ENCODE peak calls at places on chromosomes 11 and 22, in ten cellular contexts. Y, H, N, G, S, P, W, F, U and D are unnamed samples.

GRCh38 chr22:43867839-43868652 is 5.7 kb upstream of the SULT4A1 start:
- DNase-seq in Y (peak; percentile 26), H (peak; percentile 50), N (peak; percentile 54), G (peak; percentile 80), S (peak; percentile 34), P (no peak), W (no peak), F (peak; percentile 44), U (peak; percentile 93), D (peak; percentile 49)

GRCh38 chr22:48894064-48894671 is 933.5 kb downstream of the BRD1 start:
- DNase-seq in Y (peak; percentile 5), H (peak; percentile 21), N (no peak), G (no peak), S (no peak), P (no peak), W (no peak), F (peak; percentile 12), U (peak; percentile 61), D (no peak)

GRCh38 chr11:86814775-86815174 is 14.4 kb downstream of the PRSS23 start:
- DNase-seq in Y (no peak), H (no peak), N (no peak), G (no peak), S (no peak), P (no peak), W (no peak), F (no peak), U (no peak), D (no peak)

GRCh38 chr11:112085822-112086421 is 634 bp downstream of the TIMM8B start:
- DNase-seq in Y (peak; percentile 28), H (no peak), N (no peak), G (no peak), S (peak; percentile 37), P (no peak), W (no peak), F (peak; percentile 60), U (peak; percentile 50), D (no peak)

GRCh38 chr11:61082931-61083531 is 19.3 kb upstream of the CD5 start:
- DNase-seq in Y (no peak), H (no peak), N (no peak), G (no peak), S (no peak), P (no peak), W (no peak), F (no peak), U (no peak), D (no peak)

GRCh38 chr22:19519041-19519926 is 4.9 kb downstream of the CLDN5 start:
- DNase-seq in Y (no peak), H (no peak), N (no peak), G (no peak), S (no peak), P (no peak), W (no peak), F (no peak), U (no peak), D (no peak)

GRCh38 chr22:21448627-21449416 is 18.4 kb upstream of the TMEM191C start:
- DNase-seq in Y (no peak), H (peak; percentile 22), N (peak; percentile 50), G (peak; percentile 45), S (no peak), P (peak; percentile 9), W (no peak), F (no peak), U (no peak), D (no peak)

GRCh38 chr22:44399906-44400762 is 87.4 kb upstream of the SHISAL1 start:
- DNase-seq in Y (no peak), H (peak; percentile 17), N (no peak), G (no peak), S (peak; percentile 1), P (peak; percentile 9), W (no peak), F (no peak), U (peak; percentile 42), D (no peak)

GRCh38 chr11:7577883-7578242 is 64.1 kb downstream of the PPFIBP2 start:
- DNase-seq in Y (no peak), H (no peak), N (no peak), G (no peak), S (no peak), P (no peak), W (no peak), F (no peak), U (no peak), D (no peak)

GRCh38 chr22:20238567-20239062 is 29.5 kb downstream of the RTN4R start:
- DNase-seq in Y (peak; percentile 74), H (peak; percentile 77), N (no peak), G (peak; percentile 65), S (peak; percentile 44), P (no peak), W (peak; percentile 41), F (peak; percentile 98), U (peak; percentile 87), D (no peak)

GRCh38 chr11:126426820-126427749 is 71.6 kb downstream of the ST3GAL4 start:
- DNase-seq in Y (no peak), H (no peak), N (no peak), G (no peak), S (no peak), P (no peak), W (no peak), F (no peak), U (no peak), D (peak; percentile 79)

GRCh38 chr11:2528301-2529050 is 83.7 kb downstream of the KCNQ1 start:
- DNase-seq in Y (no peak), H (no peak), N (no peak), G (peak; percentile 54), S (peak; percentile 32), P (no peak), W (no peak), F (no peak), U (no peak), D (peak; percentile 13)

GRCh38 chr11:77196961-77197360 is 68.9 kb downstream of the MYO7A start:
- DNase-seq in Y (no peak), H (no peak), N (peak; percentile 15), G (no peak), S (no peak), P (no peak), W (no peak), F (no peak), U (no peak), D (no peak)

DNA sequence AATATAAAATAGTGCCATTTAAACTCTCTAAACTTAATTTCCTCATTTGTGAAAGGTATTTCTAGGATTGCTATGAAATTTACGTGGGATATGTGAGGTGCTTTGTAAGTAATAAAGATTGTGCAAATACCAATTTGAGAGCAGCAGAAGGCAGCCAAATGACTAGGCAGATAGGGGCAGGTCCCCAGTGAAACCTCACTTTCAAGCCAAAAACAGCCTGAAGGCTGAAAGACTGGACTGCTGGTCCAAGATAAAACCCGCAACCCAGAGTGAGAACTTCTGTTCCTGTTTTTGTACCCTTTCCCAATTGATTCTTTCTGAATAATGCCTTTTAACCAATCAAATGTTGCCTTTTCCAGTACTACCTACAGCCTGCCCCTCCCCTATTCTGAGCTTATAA is 7.2 kb downstream of the DTX4 start:
- DNase-seq in Y (no peak), H (no peak), N (no peak), G (no peak), S (no peak), P (no peak), W (no peak), F (no peak), U (no peak), D (no peak)
- TF ChIP-seq EP300 in Y (no peak), H (no peak), N (no peak), G (no peak), S (no peak), P (no peak), W (no peak), F (no peak), U (no peak), D (no peak)

GRCh38 chr11:14520086-14520901 is at the start of gene PSMA1:
- DNase-seq in Y (peak; percentile 91), H (peak; percentile 95), N (peak; percentile 97), G (peak; percentile 95), S (peak; percentile 96), P (peak; percentile 89), W (peak; percentile 94), F (peak; percentile 90), U (peak; percentile 91), D (peak; percentile 91)
- TF ChIP-seq CTCF in Y (no peak), H (no peak), N (peak; percentile 49), G (peak; percentile 66), S (peak; percentile 61), P (peak; percentile 46), W (peak; percentile 37), F (no peak), U (no peak), D (peak; percentile 73)

DNA sequence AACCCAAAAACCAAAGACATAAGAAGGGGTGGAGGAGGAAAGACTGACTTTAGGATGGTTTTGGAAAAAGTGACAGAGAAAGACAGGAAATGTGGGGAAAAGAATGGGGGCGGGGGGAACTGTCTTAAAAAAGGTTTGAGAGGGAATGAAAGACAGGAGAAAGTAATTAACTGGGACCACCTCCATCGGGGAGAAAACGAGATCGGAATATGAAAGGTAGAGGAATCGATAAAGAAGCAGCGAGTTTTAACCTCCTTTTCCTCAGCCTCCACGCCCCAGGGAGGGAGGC is 522 bp downstream of the MTMR2 start:
- DNase-seq in Y (no peak), H (no peak), N (no peak), G (no peak), S (no peak), P (no peak), W (no peak), F (no peak), U (no peak), D (no peak)
- TF ChIP-seq EP300 in Y (no peak), H (no peak), N (no peak), G (no peak), S (no peak), P (no peak), W (no peak), F (no peak), U (no peak), D (no peak)

DNA sequence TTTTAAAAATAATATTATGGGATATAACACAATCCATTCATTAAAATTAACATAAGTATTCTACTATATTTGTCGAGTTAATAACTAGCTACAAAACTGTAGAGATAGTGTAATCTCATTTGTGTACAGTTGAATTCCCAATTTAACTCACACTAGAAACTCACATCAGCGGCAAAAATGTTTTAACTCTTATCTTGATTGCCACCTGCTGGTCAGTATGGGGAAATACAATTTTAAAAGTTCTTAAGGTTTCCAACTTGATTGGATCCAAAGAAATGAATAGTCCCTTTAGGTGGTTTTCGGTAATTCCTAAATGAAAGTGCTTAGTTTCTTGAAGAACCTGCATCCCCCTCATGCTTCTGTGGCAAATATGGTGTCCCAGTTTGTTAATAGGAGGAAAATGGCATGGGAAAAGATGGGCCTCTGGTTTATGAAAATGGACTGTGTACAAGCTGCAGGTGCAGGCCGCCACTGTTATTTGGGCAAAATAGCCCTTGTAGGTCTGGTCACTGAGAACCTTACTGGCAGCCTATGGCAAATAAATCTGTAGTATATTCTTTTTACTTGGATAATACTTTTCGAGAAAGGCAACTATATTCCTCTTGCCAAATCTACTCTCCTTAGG is 33.7 kb upstream of the SLC17A6 start:
- DNase-seq in Y (peak; percentile 21), H (no peak), N (no peak), G (no peak), S (no peak), P (no peak), W (peak; percentile 12), F (peak; percentile 25), U (no peak), D (no peak)
- TF ChIP-seq CTCF in Y (peak; percentile 69), H (no peak), N (no peak), G (peak; percentile 61), S (peak; percentile 68), P (peak; percentile 52), W (peak; percentile 59), F (peak; percentile 41), U (peak; percentile 41), D (no peak)